ENCODE peak calls at places on chromosome 16, in seven cellular contexts. H is fibroblast of lung, D is IMR-90, Q is Peyer's patch, W is psoas muscle, M is astrocyte of the spinal cord, I is lower lobe of right lung. F is an unnamed sample.

GRCh38 chr16:84406006-84406963 is 37.9 kb downstream of the ATP2C2 start:
- DNase-seq in H (no peak), D (no peak), Q (no peak), W (no peak), M (no peak), I (no peak), F (no peak)

GRCh38 chr16:52581530-52581929 is 34.6 kb upstream of the TOX3 start:
- DNase-seq in H (no peak), D (no peak), Q (no peak), W (no peak), M (no peak), I (no peak), F (no peak)

GRCh38 chr16:67186550-67186950 is 2.8 kb upstream of the MATCAP1 start:
- DNase-seq in H (no peak), D (no peak), Q (no peak), W (no peak), M (no peak), I (no peak), F (no peak)

GRCh38 chr16:74461826-74462225 is 40.5 kb upstream of the CLEC18B start:
- DNase-seq in H (no peak), D (no peak), Q (no peak), W (no peak), M (no peak), I (no peak), F (no peak)

GRCh38 chr16:28264656-28265055 is 27.7 kb upstream of the SBK1 start:
- DNase-seq in H (no peak), D (peak), Q (no peak), W (peak), M (no peak), I (no peak), F (no peak)

GRCh38 chr16:88358033-88358481 is 24.7 kb upstream of the ZNF469 start:
- DNase-seq in H (no peak), D (no peak), Q (no peak), W (peak), M (no peak), I (peak), F (no peak)

GRCh38 chr16:65782537-65783290 is 583.8 kb upstream of the CDH5 start:
- DNase-seq in H (peak), D (peak), Q (no peak), W (no peak), M (peak), I (no peak), F (no peak)

GRCh38 chr16:10168258-10168657 is 14.0 kb downstream of the GRIN2A start:
- DNase-seq in H (no peak), D (no peak), Q (no peak), W (no peak), M (peak), I (no peak), F (no peak)

GRCh38 chr16:27400751-27401620 is 988 bp upstream of the IL21R start:
- DNase-seq in H (peak), D (peak), Q (no peak), W (no peak), M (peak), I (no peak), F (no peak)

GRCh38 chr16:1481906-1482835 is 6.6 kb downstream of the PTX4 start:
- DNase-seq in H (no peak), D (peak), Q (no peak), W (no peak), M (peak), I (no peak), F (no peak)

GRCh38 chr16:88320947-88321634 is 61.7 kb upstream of the ZNF469 start:
- DNase-seq in H (no peak), D (no peak), Q (no peak), W (no peak), M (no peak), I (no peak), F (peak)

GRCh38 chr16:84153660-84154214 is 8.6 kb downstream of the DNAAF1 start:
- DNase-seq in H (no peak), D (peak), Q (no peak), W (no peak), M (no peak), I (no peak), F (no peak)

GRCh38 chr16:31409433-31409832 is 16.3 kb downstream of the ITGAD start:
- DNase-seq in H (peak), D (peak), Q (no peak), W (no peak), M (no peak), I (no peak), F (no peak)

GRCh38 chr16:685967-686366 is 1.8 kb upstream of the JMJD8 start:
- DNase-seq in H (peak), D (peak), Q (no peak), W (peak), M (peak), I (peak), F (no peak)

GRCh38 chr16:50273382-50273690 is 7.0 kb downstream of the ADCY7 start:
- DNase-seq in H (no peak), D (no peak), Q (no peak), W (no peak), M (no peak), I (no peak), F (no peak)

GRCh38 chr16:50274771-50275415 is 8.5 kb downstream of the ADCY7 start:
- DNase-seq in H (no peak), D (no peak), Q (no peak), W (no peak), M (no peak), I (no peak), F (no peak)

GRCh38 chr16:50275428-50276127 is 9.2 kb downstream of the ADCY7 start:
- DNase-seq in H (no peak), D (no peak), Q (no peak), W (no peak), M (no peak), I (no peak), F (no peak)

GRCh38 chr16:50272687-50273381 is 6.5 kb downstream of the ADCY7 start:
- DNase-seq in H (no peak), D (no peak), Q (no peak), W (no peak), M (no peak), I (no peak), F (no peak)

GRCh38 chr16:50273888-50274770 is 7.8 kb downstream of the ADCY7 start:
- DNase-seq in H (no peak), D (no peak), Q (peak), W (no peak), M (no peak), I (peak), F (no peak)
- H3K4me3 ChIP-seq in H (no peak), D (no peak), Q (peak), W (peak), M (no peak), I (peak), F (no peak)

DNA sequence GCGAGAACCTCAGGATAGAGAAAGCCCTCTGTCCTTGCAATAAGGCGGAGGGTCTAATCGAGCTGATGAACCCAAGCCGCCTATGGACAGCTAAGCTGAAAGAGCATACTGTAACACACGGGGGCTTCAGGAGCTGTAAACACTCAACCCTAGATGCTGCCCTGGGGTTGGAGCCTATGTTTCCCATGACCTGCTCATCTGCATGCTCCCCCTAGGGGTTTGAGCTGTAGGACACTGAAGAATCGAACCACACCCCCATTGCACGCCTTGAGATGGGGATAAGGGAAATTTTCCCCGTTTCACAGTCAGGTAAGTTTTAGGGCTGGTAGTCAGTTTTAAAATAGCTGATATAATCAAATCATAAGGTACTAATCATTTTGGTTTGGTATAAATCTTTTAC is 675.6 kb upstream of the CDH8 start:
- DNase-seq in H (no peak), D (no peak), Q (no peak), W (no peak), M (no peak), I (no peak), F (no peak)
- TF ChIP-seq CTCF in H (no peak), D (no peak), Q (no peak), W (no peak), M (no peak), I (no peak), F (no peak)

DNA sequence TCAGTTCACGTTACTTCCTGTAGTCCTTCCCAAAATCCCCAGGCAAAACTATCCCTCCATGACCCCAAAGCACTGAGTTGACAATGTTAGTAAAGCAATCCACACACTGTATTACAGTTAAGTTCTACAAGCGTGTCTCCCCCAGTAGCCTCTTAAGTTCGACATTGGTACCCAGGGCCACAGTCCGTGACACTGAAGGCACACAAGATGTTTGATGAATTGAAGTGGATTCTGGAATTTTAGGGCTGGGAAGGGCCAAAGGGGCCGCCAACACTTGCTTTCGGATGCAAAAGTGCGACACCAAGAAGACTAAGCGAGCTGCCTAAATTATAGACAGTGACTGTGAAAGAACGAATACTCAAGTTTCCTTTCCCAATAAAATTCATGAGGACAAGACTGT is 1.5 kb downstream of the VPS35 start:
- DNase-seq in H (no peak), D (no peak), Q (no peak), W (no peak), M (no peak), I (no peak), F (no peak)
- H3K4me3 ChIP-seq in H (peak), D (peak), Q (no peak), W (peak), M (peak), I (peak), F (peak)

DNA sequence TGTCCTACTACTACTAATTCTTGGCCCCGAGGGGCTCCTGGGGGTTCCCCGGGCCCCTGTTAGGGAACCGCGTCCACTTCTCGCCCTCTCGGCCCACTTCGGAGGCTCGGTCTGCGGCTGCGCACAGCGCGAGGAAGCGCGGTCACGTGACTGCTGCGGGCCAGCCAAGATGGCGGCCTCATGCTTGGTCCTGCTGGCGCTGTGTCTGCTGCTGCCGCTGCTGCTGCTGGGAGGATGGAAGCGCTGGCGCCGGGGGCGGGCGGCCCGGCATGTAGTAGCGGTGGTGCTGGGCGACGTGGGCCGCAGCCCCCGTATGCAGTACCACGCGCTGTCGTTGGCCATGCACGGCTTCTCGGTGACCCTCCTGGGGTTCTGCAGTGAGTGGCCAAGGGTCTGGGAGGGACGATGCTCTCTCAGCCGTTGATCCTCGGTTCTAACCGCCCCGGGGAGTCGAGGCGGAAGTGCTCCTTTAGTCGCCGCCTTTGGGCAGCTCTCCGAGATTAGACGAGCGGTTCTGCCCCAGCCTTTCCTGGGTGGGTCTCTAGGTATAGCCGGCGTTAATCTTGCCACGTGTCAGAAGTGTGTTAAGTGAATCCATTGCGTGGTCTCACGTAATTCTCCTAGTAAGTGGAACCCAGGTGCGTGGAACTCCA is at the start of gene ALG1:
- DNase-seq in H (peak), D (peak), Q (peak), W (peak), M (peak), I (peak), F (peak)
- TF ChIP-seq CTCF in H (no peak), D (no peak), Q (no peak), W (no peak), M (no peak), I (no peak), F (no peak)

DNA sequence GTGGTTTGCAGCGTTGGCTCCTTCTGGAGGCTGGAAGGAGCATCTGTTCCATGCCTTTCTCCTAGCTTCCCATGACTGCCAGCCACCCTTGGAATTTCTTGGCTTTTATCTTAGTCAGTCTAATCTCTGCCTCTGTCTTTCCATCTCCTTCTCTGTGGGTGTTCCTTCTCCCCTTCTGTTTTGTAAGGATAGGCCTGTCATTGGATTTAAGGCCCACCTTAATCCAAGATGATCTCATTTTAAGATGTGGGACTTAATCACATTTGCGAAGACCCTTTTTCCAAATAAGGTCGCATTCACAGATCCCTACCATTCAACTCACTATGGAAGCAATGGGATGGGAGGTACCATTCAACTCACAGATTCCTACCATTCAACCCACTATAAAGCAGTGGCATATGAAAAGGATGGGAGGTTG is 321.8 kb downstream of the WWOX start:
- DNase-seq in H (no peak), D (no peak), Q (no peak), W (no peak), M (no peak), I (no peak), F (no peak)
- H3K4me3 ChIP-seq in H (no peak), D (no peak), Q (no peak), W (no peak), M (no peak), I (no peak), F (no peak)

F was measured in LNCaP clone FGC.